ENCODE peak calls at places on chromosomes 13 and 19, in five cellular contexts. L, M, R, P and U are unnamed samples.

GRCh38 chr13:100645382-100645781 is 29.2 kb downstream of the TMTC4 start:
- DNase-seq in L (no peak), M (no peak), R (no peak), P (no peak), U (no peak)

GRCh38 chr13:43905435-43906031 is 25.8 kb downstream of the LACC1 start:
- DNase-seq in L (no peak), M (peak; percentile 55), R (peak; percentile 19), P (no peak), U (peak; percentile 17)

GRCh38 chr19:39401549-39402416 is 4.9 kb upstream of the ZFP36 start:
- DNase-seq in L (no peak), M (peak; percentile 96), R (no peak), P (no peak), U (no peak)

GRCh38 chr19:18725755-18726416 is 42.4 kb downstream of the CRTC1 start:
- DNase-seq in L (no peak), M (no peak), R (no peak), P (no peak), U (no peak)

GRCh38 chr13:71730267-71730666 is 136.7 kb downstream of the DACH1 start:
- DNase-seq in L (no peak), M (no peak), R (no peak), P (no peak), U (no peak)

GRCh38 chr19:30476997-30477396 is 104.8 kb downstream of the ZNF536 start:
- DNase-seq in L (no peak), M (no peak), R (no peak), P (no peak), U (no peak)

GRCh38 chr19:49512970-49513745 is 697 bp downstream of the FCGRT start:
- DNase-seq in L (no peak), M (peak; percentile 89), R (no peak), P (no peak), U (no peak)

GRCh38 chr13:35349673-35350278 is 126.7 kb downstream of the MAB21L1 start:
- DNase-seq in L (peak; percentile 52), M (peak; percentile 92), R (no peak), P (no peak), U (no peak)

GRCh38 chr19:13040232-13040915 is 45.1 kb downstream of the NFIX start:
- DNase-seq in L (no peak), M (no peak), R (no peak), P (no peak), U (no peak)

GRCh38 chr19:28292822-28293500 is 920.0 kb downstream of the UQCRFS1 start:
- DNase-seq in L (no peak), M (no peak), R (no peak), P (no peak), U (no peak)

GRCh38 chr13:51715613-51716012 is 88.3 kb downstream of the DHRS12 start:
- DNase-seq in L (no peak), M (no peak), R (no peak), P (no peak), U (no peak)

GRCh38 chr19:4976412-4977298 is 7.7 kb downstream of the KDM4B start:
- DNase-seq in L (no peak), M (peak; percentile 53), R (no peak), P (no peak), U (no peak)

GRCh38 chr19:31448221-31448657 is 99.0 kb upstream of the TSHZ3 start:
- DNase-seq in L (no peak), M (no peak), R (no peak), P (no peak), U (no peak)

GRCh38 chr13:27476943-27477681 is 26.7 kb upstream of the MTIF3 start:
- DNase-seq in L (no peak), M (peak; percentile 76), R (peak; percentile 39), P (no peak), U (peak; percentile 29)

GRCh38 chr19:45632468-45633196 is 6.6 kb downstream of the EML2 start:
- DNase-seq in L (no peak), M (no peak), R (no peak), P (no peak), U (no peak)

GRCh38 chr13:99154064-99154463 is 46.6 kb upstream of the UBAC2 start:
- DNase-seq in L (no peak), M (no peak), R (no peak), P (no peak), U (no peak)

GRCh38 chr19:36579255-36579654 is 6.2 kb upstream of the ZNF529 start:
- DNase-seq in L (no peak), M (no peak), R (no peak), P (no peak), U (no peak)

GRCh38 chr19:55208880-55209429 is 346 bp downstream of the PTPRH start:
- DNase-seq in L (no peak), M (no peak), R (no peak), P (no peak), U (no peak)

GRCh38 chr19:55212447-55212846 is 3.1 kb upstream of the PTPRH start:
- DNase-seq in L (peak; percentile 13), M (peak; percentile 64), R (no peak), P (no peak), U (no peak)

GRCh38 chr19:55210120-55210493 is 806 bp upstream of the PTPRH start:
- DNase-seq in L (no peak), M (peak; percentile 91), R (no peak), P (no peak), U (no peak)

GRCh38 chr19:55209430-55210119 is at the start of gene PTPRH:
- DNase-seq in L (no peak), M (no peak), R (no peak), P (no peak), U (no peak)

DNA sequence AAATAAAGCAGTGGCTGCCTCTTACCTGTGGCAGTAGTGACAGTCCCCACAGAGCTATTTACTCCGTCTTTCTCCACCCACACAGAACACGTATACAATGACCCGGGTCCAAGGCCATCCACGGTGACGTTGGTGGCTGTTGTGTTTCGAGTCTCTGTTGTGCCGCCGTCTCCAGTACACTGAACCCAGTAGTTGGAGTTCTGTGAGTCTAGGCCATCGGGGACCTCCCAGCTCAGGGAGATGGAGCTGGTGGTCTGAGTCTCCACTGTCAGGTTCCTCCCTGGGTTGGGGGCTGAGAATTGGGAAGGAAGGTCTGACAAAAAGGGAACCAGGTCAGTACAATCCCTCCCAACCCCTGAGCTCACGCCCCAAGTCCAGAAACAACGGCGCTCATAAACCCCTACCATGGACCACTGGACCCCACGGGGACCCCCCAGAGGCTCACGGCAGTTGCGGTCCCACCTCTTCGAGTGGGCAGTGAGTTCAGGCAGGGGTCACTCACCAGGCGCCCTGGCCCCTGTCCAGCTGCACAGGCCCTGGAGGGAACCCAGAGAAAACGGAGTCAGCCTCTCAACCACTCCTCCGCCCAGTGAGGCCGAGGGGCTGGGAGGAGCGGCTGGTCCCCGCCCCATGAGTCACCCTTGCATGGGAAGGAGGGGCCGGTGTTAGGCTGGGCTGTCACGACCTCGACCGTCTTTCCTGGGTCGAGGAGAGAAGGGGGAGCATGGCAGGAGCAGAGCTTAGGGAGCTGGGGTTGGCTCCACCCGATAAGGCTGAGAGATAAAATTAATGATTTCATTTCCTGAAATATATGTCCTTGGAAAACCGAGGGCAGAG is 2.4 kb downstream of the PTPRH start:
- DNase-seq in L (no peak), M (peak; percentile 93), R (no peak), P (no peak), U (no peak)
- TF ChIP-seq POLR2A in L (no peak), M (peak; percentile 71), R (no peak), P (no peak), U (no peak)

GRCh38 chr13:110334841-110335490 is 27.9 kb downstream of the COL4A2 start:
- DNase-seq in L (no peak), M (no peak), R (no peak), P (no peak), U (no peak)

GRCh38 chr13:110332750-110333149 is 25.7 kb downstream of the COL4A2 start:
- DNase-seq in L (no peak), M (no peak), R (no peak), P (no peak), U (no peak)

GRCh38 chr13:110336108-110336507 is 29.0 kb downstream of the COL4A2 start:
- DNase-seq in L (no peak), M (no peak), R (no peak), P (no peak), U (no peak)

GRCh38 chr13:110333837-110334236 is 26.8 kb downstream of the COL4A2 start:
- DNase-seq in L (no peak), M (no peak), R (no peak), P (no peak), U (no peak)

DNA sequence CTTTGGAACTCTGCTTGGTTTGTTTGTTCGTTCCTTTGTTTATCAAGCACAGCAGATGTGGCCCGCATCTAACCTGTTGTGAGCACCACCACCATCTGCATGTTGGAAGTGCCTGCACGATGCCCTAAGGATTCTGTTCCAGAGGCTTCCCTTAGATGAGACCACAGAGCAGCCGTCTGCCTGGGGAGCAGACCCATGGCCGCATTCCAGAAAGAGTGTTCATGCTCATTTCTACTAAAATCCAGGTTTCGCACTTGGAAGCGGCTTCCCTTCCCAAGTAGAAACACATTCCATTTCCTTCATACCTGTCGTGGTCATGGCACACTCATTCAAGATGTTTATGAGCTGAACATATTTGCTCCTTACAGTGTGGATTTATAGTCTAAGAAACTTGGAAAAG is 27.2 kb downstream of the COL4A2 start:
- DNase-seq in L (no peak), M (no peak), R (no peak), P (no peak), U (no peak)
- TF ChIP-seq TAF1 in L (no peak), M (no peak), R (no peak), P (no peak), U (no peak)

GRCh38 chr19:47350599-47350998 is 1.5 kb downstream of the DHX34 start:
- DNase-seq in L (no peak), M (no peak), R (no peak), P (no peak), U (no peak)
- TF ChIP-seq POLR2A in L (no peak), M (no peak), R (no peak), P (no peak), U (no peak)

DNA sequence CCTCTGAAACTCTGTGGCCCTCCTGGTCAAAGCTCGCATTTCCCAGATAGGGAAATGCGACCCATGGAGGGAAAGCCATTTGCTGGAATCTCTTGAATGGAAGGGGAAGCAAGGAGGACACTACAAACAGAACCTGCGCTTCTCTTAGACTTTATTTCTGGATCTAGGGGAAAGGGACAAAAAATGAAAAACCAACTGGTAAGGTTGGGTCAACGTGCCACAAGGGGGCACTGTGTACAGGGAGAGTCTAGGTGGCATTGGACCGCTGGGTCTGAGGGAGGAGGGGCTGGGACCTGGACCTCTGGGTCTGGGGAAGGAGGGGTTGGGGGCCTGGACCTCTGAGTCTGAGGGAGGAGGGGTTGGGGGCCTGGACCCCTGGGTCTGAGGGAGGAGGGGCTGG is 5.0 kb downstream of the KLK4 start:
- DNase-seq in L (no peak), M (peak; percentile 17), R (no peak), P (no peak), U (peak; percentile 41)
- TF ChIP-seq TAF1 in L (no peak), M (no peak), R (no peak), P (no peak), U (no peak)